ENCODE peak calls at places on chromosomes 13 and 19, in six cellular contexts. One of them, this sample, is unnamed. For H3K27me3, the result is how much of the 10 kb centered on the place peaks cover.

GRCh38 chr19:1247747-1248453 is 483 bp upstream of the MIDN start:
- DNase-seq in ovary: peak
- DNase-seq in Peyer's patch: peak
- DNase-seq in lower lobe of right lung: peak
- DNase-seq in mammary epithelial cell: no peak
- DNase-seq in brain microvascular endothelial cell: peak
- DNase-seq in this sample: peak

GRCh38 chr13:112854321-112854720 is 114.7 kb upstream of the MCF2L start:
- DNase-seq in ovary: no peak
- DNase-seq in brain microvascular endothelial cell: no peak
- DNase-seq in mammary epithelial cell: no peak
- DNase-seq in lower lobe of right lung: peak
- DNase-seq in Peyer's patch: peak
- DNase-seq in this sample: no peak

GRCh38 chr19:17625043-17625442 is 63.1 kb downstream of the UNC13A start:
- DNase-seq in mammary epithelial cell: no peak
- DNase-seq in ovary: no peak
- DNase-seq in brain microvascular endothelial cell: no peak
- DNase-seq in lower lobe of right lung: no peak
- DNase-seq in Peyer's patch: no peak
- DNase-seq in this sample: no peak

GRCh38 chr13:35881360-35881759 is 249.8 kb downstream of the DCLK1 start:
- DNase-seq in brain microvascular endothelial cell: no peak
- DNase-seq in lower lobe of right lung: no peak
- DNase-seq in ovary: no peak
- DNase-seq in mammary epithelial cell: no peak
- DNase-seq in Peyer's patch: no peak
- DNase-seq in this sample: peak

GRCh38 chr19:7522923-7523667 is 671 bp downstream of the MCOLN1 start:
- DNase-seq in lower lobe of right lung: peak
- DNase-seq in mammary epithelial cell: no peak
- DNase-seq in brain microvascular endothelial cell: no peak
- DNase-seq in Peyer's patch: no peak
- DNase-seq in ovary: peak
- DNase-seq in this sample: no peak

GRCh38 chr13:47179321-47179720 is 282.5 kb upstream of the HTR2A start:
- DNase-seq in brain microvascular endothelial cell: no peak
- DNase-seq in ovary: no peak
- DNase-seq in lower lobe of right lung: no peak
- DNase-seq in mammary epithelial cell: no peak
- DNase-seq in Peyer's patch: no peak
- DNase-seq in this sample: no peak

GRCh38 chr19:58577581-58578429 is 4.7 kb upstream of the MZF1 start:
- DNase-seq in brain microvascular endothelial cell: no peak
- DNase-seq in lower lobe of right lung: no peak
- DNase-seq in Peyer's patch: peak
- DNase-seq in ovary: peak
- DNase-seq in mammary epithelial cell: no peak
- DNase-seq in this sample: no peak

GRCh38 chr13:26599885-26600284 is 42.4 kb downstream of the WASF3 start:
- DNase-seq in mammary epithelial cell: no peak
- DNase-seq in brain microvascular endothelial cell: no peak
- DNase-seq in ovary: no peak
- DNase-seq in lower lobe of right lung: no peak
- DNase-seq in Peyer's patch: no peak
- DNase-seq in this sample: no peak

GRCh38 chr19:34365463-34366401 is 736 bp downstream of the GPI start:
- DNase-seq in lower lobe of right lung: peak
- DNase-seq in ovary: peak
- DNase-seq in mammary epithelial cell: peak
- DNase-seq in brain microvascular endothelial cell: no peak
- DNase-seq in Peyer's patch: peak
- DNase-seq in this sample: peak

GRCh38 chr13:35140321-35140720 is 198.3 kb downstream of the NBEA start:
- DNase-seq in Peyer's patch: no peak
- DNase-seq in lower lobe of right lung: no peak
- DNase-seq in brain microvascular endothelial cell: no peak
- DNase-seq in ovary: no peak
- DNase-seq in mammary epithelial cell: no peak
- DNase-seq in this sample: no peak

GRCh38 chr19:39110263-39110967 is 15.2 kb upstream of the PAK4 start:
- DNase-seq in Peyer's patch: peak
- DNase-seq in ovary: peak
- DNase-seq in brain microvascular endothelial cell: no peak
- DNase-seq in mammary epithelial cell: no peak
- DNase-seq in lower lobe of right lung: peak
- DNase-seq in this sample: peak

GRCh38 chr13:80649274-80649673 is 308.3 kb upstream of the SPRY2 start:
- DNase-seq in lower lobe of right lung: no peak
- DNase-seq in ovary: no peak
- DNase-seq in mammary epithelial cell: no peak
- DNase-seq in Peyer's patch: no peak
- DNase-seq in brain microvascular endothelial cell: no peak
- DNase-seq in this sample: no peak

GRCh38 chr13:86882107-86882506 is 789.1 kb upstream of the SLITRK5 start:
- DNase-seq in ovary: no peak
- DNase-seq in brain microvascular endothelial cell: no peak
- DNase-seq in mammary epithelial cell: no peak
- DNase-seq in lower lobe of right lung: no peak
- DNase-seq in Peyer's patch: no peak
- DNase-seq in this sample: no peak

GRCh38 chr13:42894765-42895181 is 97.3 kb downstream of the EPSTI1 start:
- DNase-seq in brain microvascular endothelial cell: peak
- DNase-seq in mammary epithelial cell: peak
- DNase-seq in Peyer's patch: no peak
- DNase-seq in ovary: no peak
- DNase-seq in lower lobe of right lung: no peak
- DNase-seq in this sample: no peak

GRCh38 chr19:18479964-18480723 is 41.7 kb downstream of the ELL start:
- DNase-seq in ovary: peak
- DNase-seq in lower lobe of right lung: peak
- DNase-seq in mammary epithelial cell: no peak
- DNase-seq in brain microvascular endothelial cell: no peak
- DNase-seq in Peyer's patch: no peak
- DNase-seq in this sample: no peak

GRCh38 chr13:75426421-75426820 is 55.5 kb downstream of the TBC1D4 start:
- DNase-seq in ovary: no peak
- DNase-seq in lower lobe of right lung: no peak
- DNase-seq in Peyer's patch: no peak
- DNase-seq in brain microvascular endothelial cell: no peak
- DNase-seq in mammary epithelial cell: peak
- DNase-seq in this sample: no peak

GRCh38 chr13:75425216-75426009 is 56.6 kb downstream of the TBC1D4 start:
- DNase-seq in lower lobe of right lung: no peak
- DNase-seq in brain microvascular endothelial cell: no peak
- DNase-seq in Peyer's patch: no peak
- DNase-seq in mammary epithelial cell: no peak
- DNase-seq in ovary: no peak
- DNase-seq in this sample: no peak

GRCh38 chr13:75432045-75432444 is 49.9 kb downstream of the TBC1D4 start:
- DNase-seq in brain microvascular endothelial cell: no peak
- DNase-seq in mammary epithelial cell: no peak
- DNase-seq in Peyer's patch: no peak
- DNase-seq in lower lobe of right lung: no peak
- DNase-seq in ovary: no peak
- DNase-seq in this sample: no peak

GRCh38 chr13:75432811-75433244 is 49.1 kb downstream of the TBC1D4 start:
- DNase-seq in brain microvascular endothelial cell: no peak
- DNase-seq in ovary: no peak
- DNase-seq in Peyer's patch: no peak
- DNase-seq in lower lobe of right lung: no peak
- DNase-seq in mammary epithelial cell: no peak
- DNase-seq in this sample: no peak

GRCh38 chr13:75430618-75431209 is 51.3 kb downstream of the TBC1D4 start:
- DNase-seq in Peyer's patch: no peak
- DNase-seq in brain microvascular endothelial cell: no peak
- DNase-seq in ovary: no peak
- DNase-seq in lower lobe of right lung: no peak
- DNase-seq in mammary epithelial cell: no peak
- DNase-seq in this sample: no peak
- H3K27ac ChIP-seq in Peyer's patch: no peak
- H3K27ac ChIP-seq in brain microvascular endothelial cell: no peak
- H3K27ac ChIP-seq in ovary: peak
- H3K27ac ChIP-seq in lower lobe of right lung: no peak
- H3K27ac ChIP-seq in mammary epithelial cell: no peak
- H3K27ac ChIP-seq in this sample: no peak

DNA sequence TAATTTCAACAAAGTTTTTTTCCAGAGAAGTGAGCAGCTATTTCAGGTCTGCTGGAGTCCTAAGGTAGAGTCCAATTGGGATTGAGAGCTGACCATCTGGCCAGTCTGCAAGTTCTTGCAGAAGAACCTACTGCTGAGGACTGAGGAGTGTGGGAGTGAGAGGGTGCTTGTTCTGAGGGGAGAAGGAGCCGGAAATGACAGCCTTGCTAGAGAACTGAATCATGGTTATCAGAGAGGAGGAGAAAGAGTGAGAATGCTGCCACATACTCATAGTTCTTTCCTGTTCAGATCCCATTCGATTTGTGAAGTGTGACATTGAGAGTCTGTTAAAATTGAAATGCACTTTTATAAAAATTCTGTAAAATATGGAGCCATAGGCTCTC is 350.0 kb downstream of the KCNRG start:
- DNase-seq in brain microvascular endothelial cell: no peak
- DNase-seq in mammary epithelial cell: no peak
- DNase-seq in Peyer's patch: no peak
- DNase-seq in lower lobe of right lung: no peak
- DNase-seq in ovary: no peak
- DNase-seq in this sample: no peak
- H3K27me3 ChIP-seq in brain microvascular endothelial cell: under half
- H3K27me3 ChIP-seq in mammary epithelial cell: under half
- H3K27me3 ChIP-seq in Peyer's patch: under half
- H3K27me3 ChIP-seq in lower lobe of right lung: under half
- H3K27me3 ChIP-seq in ovary: under half
- H3K27me3 ChIP-seq in this sample: under half

DNA sequence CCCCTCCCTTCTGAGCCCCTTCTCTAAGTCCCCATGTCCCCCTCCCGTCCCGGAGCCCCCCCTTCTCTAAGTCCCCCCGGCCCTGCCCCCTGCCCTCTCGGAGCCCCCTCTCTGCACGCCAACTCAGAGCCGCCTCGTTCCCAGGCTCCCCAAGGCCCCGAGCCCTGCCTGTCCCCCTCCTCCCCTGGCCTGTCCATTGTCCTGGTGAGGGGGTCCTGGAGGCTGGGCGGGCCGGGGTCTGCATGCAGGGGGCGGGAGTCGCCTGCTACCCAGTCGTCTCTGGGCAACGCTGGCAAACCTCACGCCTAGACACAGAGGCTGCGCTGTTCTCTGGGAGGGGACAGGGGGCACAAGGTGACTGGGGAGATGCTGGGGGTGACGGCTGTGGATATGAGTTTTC is 39.2 kb upstream of the SEMA6B start:
- DNase-seq in mammary epithelial cell: no peak
- DNase-seq in lower lobe of right lung: no peak
- DNase-seq in brain microvascular endothelial cell: no peak
- DNase-seq in Peyer's patch: no peak
- DNase-seq in ovary: no peak
- DNase-seq in this sample: no peak
- H3K4me3 ChIP-seq in mammary epithelial cell: no peak
- H3K4me3 ChIP-seq in lower lobe of right lung: no peak
- H3K4me3 ChIP-seq in brain microvascular endothelial cell: no peak
- H3K4me3 ChIP-seq in Peyer's patch: peak
- H3K4me3 ChIP-seq in ovary: no peak
- H3K4me3 ChIP-seq in this sample: peak

GRCh38 chr13:23805015-23805583 is 84.1 kb downstream of the MIPEP start:
- DNase-seq in ovary: no peak
- DNase-seq in brain microvascular endothelial cell: no peak
- DNase-seq in Peyer's patch: no peak
- DNase-seq in mammary epithelial cell: no peak
- DNase-seq in lower lobe of right lung: no peak
- DNase-seq in this sample: no peak

GRCh38 chr13:23804166-23804565 is 85.0 kb downstream of the MIPEP start:
- DNase-seq in lower lobe of right lung: no peak
- DNase-seq in mammary epithelial cell: no peak
- DNase-seq in brain microvascular endothelial cell: no peak
- DNase-seq in Peyer's patch: no peak
- DNase-seq in ovary: no peak
- DNase-seq in this sample: no peak

GRCh38 chr13:23797276-23797903 is 91.8 kb downstream of the MIPEP start:
- DNase-seq in brain microvascular endothelial cell: no peak
- DNase-seq in ovary: no peak
- DNase-seq in Peyer's patch: no peak
- DNase-seq in mammary epithelial cell: no peak
- DNase-seq in lower lobe of right lung: no peak
- DNase-seq in this sample: no peak

GRCh38 chr13:23799945-23800344 is 89.3 kb downstream of the MIPEP start:
- DNase-seq in ovary: no peak
- DNase-seq in brain microvascular endothelial cell: peak
- DNase-seq in Peyer's patch: no peak
- DNase-seq in lower lobe of right lung: no peak
- DNase-seq in mammary epithelial cell: no peak
- DNase-seq in this sample: no peak

DNA sequence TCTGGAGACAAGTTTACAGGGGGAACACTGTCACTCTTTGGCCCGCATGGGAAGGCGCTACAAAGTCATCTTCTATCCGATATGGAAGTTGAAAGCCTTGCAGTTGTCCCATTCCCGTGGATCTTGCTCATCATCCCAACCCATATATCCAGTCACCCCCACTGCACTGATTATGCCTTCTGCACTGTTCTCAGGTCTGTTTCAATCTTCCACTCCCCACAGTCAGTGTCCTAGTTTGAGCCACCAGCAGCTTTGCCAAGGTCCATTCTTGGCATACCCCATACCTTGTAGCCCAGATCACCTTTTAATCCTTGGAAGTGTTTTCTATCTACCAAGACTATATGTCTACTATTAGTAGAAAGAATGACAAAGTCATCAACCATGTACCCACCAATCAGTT is 88.1 kb downstream of the MIPEP start:
- DNase-seq in brain microvascular endothelial cell: no peak
- DNase-seq in Peyer's patch: no peak
- DNase-seq in lower lobe of right lung: no peak
- DNase-seq in mammary epithelial cell: no peak
- DNase-seq in ovary: no peak
- DNase-seq in this sample: no peak
- H3K27ac ChIP-seq in brain microvascular endothelial cell: no peak
- H3K27ac ChIP-seq in Peyer's patch: no peak
- H3K27ac ChIP-seq in lower lobe of right lung: no peak
- H3K27ac ChIP-seq in mammary epithelial cell: no peak
- H3K27ac ChIP-seq in ovary: no peak
- H3K27ac ChIP-seq in this sample: no peak

DNA sequence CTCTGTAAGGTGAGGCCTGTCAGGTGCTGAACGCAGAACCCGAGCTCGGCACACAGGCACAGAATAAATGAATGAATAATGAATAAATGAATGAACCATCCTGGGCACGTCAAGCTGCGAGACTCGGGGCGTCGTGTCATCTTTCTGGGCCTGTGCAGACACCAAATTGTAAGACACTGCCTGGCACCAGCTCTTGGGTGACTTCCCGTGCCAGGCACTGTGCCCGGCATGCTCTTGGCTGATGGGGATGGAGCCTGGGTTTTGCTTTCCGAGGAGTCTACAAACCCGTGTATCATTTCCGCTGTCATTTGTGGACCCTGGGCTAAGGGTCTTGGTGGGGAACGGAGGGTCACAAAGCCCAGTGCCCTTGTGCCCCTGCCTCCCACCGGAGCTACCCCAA is 43.9 kb downstream of the CELF5 start:
- DNase-seq in lower lobe of right lung: no peak
- DNase-seq in brain microvascular endothelial cell: no peak
- DNase-seq in ovary: no peak
- DNase-seq in Peyer's patch: no peak
- DNase-seq in mammary epithelial cell: no peak
- DNase-seq in this sample: no peak
- H3K27me3 ChIP-seq in lower lobe of right lung: under half
- H3K27me3 ChIP-seq in brain microvascular endothelial cell: under half
- H3K27me3 ChIP-seq in ovary: under half
- H3K27me3 ChIP-seq in Peyer's patch: under half
- H3K27me3 ChIP-seq in mammary epithelial cell: under half
- H3K27me3 ChIP-seq in this sample: under half